ENCODE peak calls at places on chromosome 11, in six cellular contexts. J, S, B, K, E and Q are unnamed samples.

GRCh38 chr11:134565343-134565891 is 153.4 kb upstream of the B3GAT1 start:
- DNase-seq in K (no peak), E (no peak), B (no peak), J (no peak), S (no peak), Q (no peak)

GRCh38 chr11:18080451-18080850 is 25.4 kb downstream of the SAAL1 start:
- DNase-seq in S (no peak), K (no peak), E (no peak), J (peak), B (no peak), Q (no peak)

GRCh38 chr11:106463154-106463553 is 385.7 kb downstream of the AASDHPPT start:
- DNase-seq in B (no peak), J (no peak), S (no peak), K (no peak), E (no peak), Q (no peak)

GRCh38 chr11:106480581-106481185 is 403.2 kb downstream of the AASDHPPT start:
- DNase-seq in B (no peak), S (no peak), J (no peak), K (peak), E (no peak), Q (no peak)

GRCh38 chr11:62542750-62543567 is 3.6 kb downstream of the AHNAK start:
- DNase-seq in J (peak), E (peak), K (peak), B (peak), S (peak), Q (no peak)

GRCh38 chr11:98307827-98308491 is 712.8 kb upstream of the CNTN5 start:
- DNase-seq in B (no peak), K (no peak), S (no peak), E (no peak), J (no peak), Q (no peak)

GRCh38 chr11:2811206-2812091 is 74.1 kb downstream of the CDKN1C start:
- DNase-seq in B (no peak), E (no peak), S (no peak), K (no peak), J (no peak), Q (no peak)

GRCh38 chr11:1755344-1756023 is 5.1 kb upstream of the IFITM10 start:
- DNase-seq in B (no peak), K (no peak), J (no peak), S (no peak), E (no peak), Q (no peak)

GRCh38 chr11:82315093-82315492 is 418.6 kb downstream of the FAM181B start:
- DNase-seq in S (no peak), E (no peak), B (no peak), K (no peak), J (peak), Q (no peak)

GRCh38 chr11:125268611-125269010 is 104.1 kb downstream of the PKNOX2 start:
- DNase-seq in E (no peak), K (peak), S (no peak), J (no peak), B (no peak), Q (no peak)

GRCh38 chr11:109317726-109318125 is 104.3 kb upstream of the C11orf87 start:
- DNase-seq in E (no peak), J (no peak), S (no peak), K (no peak), B (no peak), Q (no peak)

GRCh38 chr11:79431535-79431934 is 9.3 kb downstream of the TENM4 start:
- DNase-seq in E (no peak), J (peak), B (no peak), S (no peak), K (peak), Q (no peak)

GRCh38 chr11:65251476-65251875 is 10.3 kb upstream of the POLA2 start:
- DNase-seq in K (no peak), J (peak), B (no peak), E (no peak), S (no peak), Q (no peak)

GRCh38 chr11:95849087-95849825 is 59.0 kb downstream of the CEP57 start:
- DNase-seq in E (peak), J (peak), K (peak), S (peak), B (no peak), Q (peak)

GRCh38 chr11:113591122-113591521 is 115.0 kb downstream of the TMPRSS5 start:
- DNase-seq in E (no peak), J (no peak), S (no peak), B (no peak), K (no peak), Q (no peak)

GRCh38 chr11:47225552-47226137 is 10.9 kb downstream of the DDB2 start:
- DNase-seq in E (no peak), B (no peak), S (no peak), K (no peak), J (no peak), Q (no peak)

GRCh38 chr11:103696130-103696529 is 340.3 kb upstream of the DDI1 start:
- DNase-seq in E (no peak), K (no peak), B (no peak), S (no peak), J (no peak), Q (no peak)

GRCh38 chr11:102196351-102196750 is 86.1 kb downstream of the YAP1 start:
- DNase-seq in E (no peak), S (no peak), J (no peak), B (no peak), K (no peak), Q (no peak)

GRCh38 chr11:3989251-3989650 is 105.3 kb upstream of the RRM1 start:
- DNase-seq in J (no peak), K (peak), B (no peak), E (peak), S (no peak), Q (no peak)

GRCh38 chr11:8959546-8960166 is 4.6 kb downstream of the TMEM9B start:
- DNase-seq in J (peak), S (no peak), B (no peak), E (peak), K (peak), Q (peak)

GRCh38 chr11:86164106-86164505 is 80.4 kb upstream of the EED start:
- DNase-seq in K (no peak), B (no peak), J (no peak), S (no peak), E (no peak), Q (no peak)

GRCh38 chr11:83061883-83062282 is 9.8 kb downstream of the RAB30 start:
- DNase-seq in B (no peak), K (no peak), S (no peak), J (no peak), E (no peak), Q (no peak)

GRCh38 chr11:47060807-47061206 is 115.9 kb downstream of the ARFGAP2 start:
- DNase-seq in B (no peak), S (no peak), K (peak), E (peak), J (peak), Q (no peak)

GRCh38 chr11:64358907-64359711 is at the start of gene RPS6KA4:
- DNase-seq in S (peak), E (peak), B (peak), K (peak), J (peak), Q (no peak)

GRCh38 chr11:75773595-75774353 is 5.2 kb downstream of the DGAT2 start:
- DNase-seq in J (peak), K (no peak), B (no peak), E (no peak), S (no peak), Q (no peak)

GRCh38 chr11:63680842-63681207 is 475 bp upstream of the RTN3 start:
- DNase-seq in E (no peak), J (no peak), K (peak), B (no peak), S (no peak), Q (no peak)

GRCh38 chr11:113908107-113908506 is 3.5 kb downstream of the HTR3B start:
- DNase-seq in S (no peak), E (no peak), B (no peak), J (no peak), K (no peak), Q (no peak)

GRCh38 chr11:587978-588380 is 11.7 kb downstream of the PHRF1 start:
- DNase-seq in S (no peak), B (no peak), K (peak), E (peak), J (no peak), Q (no peak)

GRCh38 chr11:76787911-76788596 is 4.9 kb downstream of the TSKU start:
- DNase-seq in B (no peak), K (no peak), E (peak), S (no peak), J (no peak), Q (no peak)

GRCh38 chr11:28976012-28976800 is 868.0 kb downstream of the METTL15 start:
- DNase-seq in B (no peak), E (no peak), J (no peak), K (no peak), S (no peak), Q (no peak)

GRCh38 chr11:68840661-68841653 is 759 bp downstream of the CPT1A start:
- DNase-seq in E (peak), S (peak), J (peak), K (peak), B (no peak), Q (no peak)

GRCh38 chr11:68021167-68021787 is 9.2 kb upstream of the NDUFS8 start:
- DNase-seq in K (no peak), E (no peak), B (no peak), J (peak), S (peak), Q (no peak)

GRCh38 chr11:47468598-47469214 is 19.8 kb upstream of the RAPSN start:
- DNase-seq in B (no peak), S (no peak), J (no peak), E (no peak), K (peak), Q (no peak)

GRCh38 chr11:69640995-69641581 is at the start of gene CCND1:
- DNase-seq in B (no peak), K (peak), J (peak), E (peak), S (peak), Q (no peak)

GRCh38 chr11:94781822-94782221 is 13.7 kb downstream of the AMOTL1 start:
- DNase-seq in K (peak), B (no peak), E (peak), S (no peak), J (no peak), Q (no peak)

GRCh38 chr11:35009191-35009940 is 92.9 kb downstream of the PDHX start:
- DNase-seq in S (no peak), K (peak), B (no peak), J (peak), E (peak), Q (no peak)